ENCODE peak calls at places on chromosomes 12 and 14, in four cellular contexts. V is NCI-H69; A is hypothalamus; Z is CD8-positive, alpha-beta memory T cell. Y is an unnamed sample.
A peak's percentile ranks its signal among the peaks of the same experiment; 100 is the strongest.

GRCh38 chr14:61192970-61193369 is 88.2 kb downstream of the TMEM30B start:
- DNase-seq in V (peak; percentile 89), A (no peak), Z (no peak), Y (no peak)

GRCh38 chr14:69672372-69672771 is 61.0 kb downstream of the SUSD6 start:
- DNase-seq in V (no peak), A (no peak), Z (no peak), Y (no peak)

GRCh38 chr14:91985008-91985407 is 37.5 kb upstream of the FBLN5 start:
- DNase-seq in V (no peak), A (no peak), Z (no peak), Y (no peak)

GRCh38 chr12:110079477-110080400 is 31.4 kb upstream of the C12orf76 start:
- DNase-seq in V (peak; percentile 62), A (peak; percentile 18), Z (peak; percentile 75), Y (no peak)

GRCh38 chr14:35046751-35047536 is 872 bp downstream of the FAM177A1 start:
- DNase-seq in V (peak; percentile 85), A (no peak), Z (no peak), Y (no peak)

GRCh38 chr12:581746-582145 is 81.5 kb downstream of the NINJ2 start:
- DNase-seq in V (no peak), A (no peak), Z (no peak), Y (no peak)

GRCh38 chr12:100858658-100859057 is 64.1 kb downstream of the ANO4 start:
- DNase-seq in V (peak; percentile 61), A (no peak), Z (no peak), Y (no peak)

GRCh38 chr12:65823481-65824313 is 586 bp upstream of the HMGA2 start:
- DNase-seq in V (peak; percentile 21), A (no peak), Z (no peak), Y (no peak)

GRCh38 chr12:46214668-46215429 is 54.0 kb downstream of the SLC38A1 start:
- DNase-seq in V (no peak), A (no peak), Z (peak; percentile 95), Y (no peak)

GRCh38 chr12:116918464-116918863 is 7.7 kb downstream of the FBXW8 start:
- DNase-seq in V (peak; percentile 48), A (no peak), Z (no peak), Y (no peak)

GRCh38 chr12:113900711-113901110 is 65.4 kb downstream of the RBM19 start:
- DNase-seq in V (peak; percentile 33), A (no peak), Z (no peak), Y (no peak)

GRCh38 chr12:51392556-51393237 is 1.5 kb upstream of the GALNT6 start:
- DNase-seq in V (no peak), A (no peak), Z (peak; percentile 14), Y (no peak)

GRCh38 chr14:100850841-100851585 is 25.1 kb downstream of the MEG3 start:
- DNase-seq in V (peak; percentile 73), A (peak; percentile 2), Z (peak; percentile 48), Y (no peak)

GRCh38 chr14:24324024-24324423 is 10.8 kb downstream of the ADCY4 start:
- DNase-seq in V (no peak), A (no peak), Z (no peak), Y (no peak)

GRCh38 chr12:46217686-46218508 is 50.9 kb downstream of the SLC38A1 start:
- DNase-seq in V (no peak), A (no peak), Z (peak; percentile 78), Y (no peak)

GRCh38 chr14:24145700-24146621 is at the start of gene PSME2:
- DNase-seq in V (peak; percentile 73), A (no peak), Z (no peak), Y (no peak)

GRCh38 chr12:72207094-72207493 is 65.1 kb upstream of the TRHDE start:
- DNase-seq in V (peak; percentile 90), A (no peak), Z (no peak), Y (no peak)

GRCh38 chr14:96168581-96168980 is 36.1 kb upstream of the BDKRB2 start:
- DNase-seq in V (no peak), A (no peak), Z (no peak), Y (no peak)

GRCh38 chr14:67576216-67576615 is 23.9 kb downstream of the PIGH start:
- DNase-seq in V (no peak), A (no peak), Z (no peak), Y (no peak)

GRCh38 chr14:57378661-57379060 is 11.7 kb upstream of the NAA30 start:
- DNase-seq in V (peak; percentile 35), A (no peak), Z (no peak), Y (no peak)

GRCh38 chr12:107492393-107493134 is 193.0 kb upstream of the PWP1 start:
- DNase-seq in V (no peak), A (no peak), Z (no peak), Y (no peak)

GRCh38 chr12:43416981-43417380 is 135.0 kb downstream of the ADAMTS20 start:
- DNase-seq in V (no peak), A (no peak), Z (no peak), Y (no peak)

GRCh38 chr12:52250048-52250990 is 17.3 kb downstream of the KRT7 start:
- DNase-seq in V (no peak), A (no peak), Z (no peak), Y (no peak)

GRCh38 chr14:106826833-106827369 is 1300.5 kb downstream of the TMEM121 start:
- DNase-seq in V (no peak), A (no peak), Z (no peak), Y (no peak)

GRCh38 chr12:122203968-122204828 is 689 bp downstream of the B3GNT4 start:
- DNase-seq in V (peak; percentile 50), A (no peak), Z (no peak), Y (no peak)

GRCh38 chr12:131621701-131622421 is 89.0 kb upstream of the SFSWAP start:
- DNase-seq in V (no peak), A (peak; percentile 36), Z (no peak), Y (no peak)

GRCh38 chr12:15435597-15435996 is 113.3 kb downstream of the PTPRO start:
- DNase-seq in V (no peak), A (no peak), Z (no peak), Y (no peak)

GRCh38 chr12:131929530-131930456 is 717 bp downstream of the PUS1 start:
- DNase-seq in V (peak; percentile 60), A (no peak), Z (peak; percentile 24), Y (no peak)

GRCh38 chr12:54385251-54385914 is 850 bp upstream of the ZNF385A start:
- DNase-seq in V (peak; percentile 35), A (peak; percentile 29), Z (no peak), Y (no peak)

GRCh38 chr12:25256826-25257225 is 6.1 kb upstream of the KRAS start:
- DNase-seq in V (no peak), A (no peak), Z (no peak), Y (no peak)

GRCh38 chr14:76910371-76910890 is 84.2 kb downstream of the LRRC74A start:
- DNase-seq in V (no peak), A (no peak), Z (no peak), Y (no peak)

GRCh38 chr12:28606967-28607557 is 416.8 kb downstream of the CCDC91 start:
- DNase-seq in V (no peak), A (no peak), Z (no peak), Y (no peak)

GRCh38 chr14:89288114-89288513 is 128.9 kb downstream of the FOXN3 start:
- DNase-seq in V (no peak), A (no peak), Z (no peak), Y (no peak)

Y was measured in NCI-H1417 treated with DMSO at 0.1 percent for 48 hours.